ENCODE peak calls at places on chromosomes 13 and 19, in six cellular contexts. P is activated CD4-positive, alpha-beta T cell treated with anti-CD3 and anti-CD28 coated beads for 36 hours; I is H9; U is GM12865; E is T-cell; C is tibial nerve. T is an unnamed sample.

GRCh38 chr19:8233370-8233769 is 24.2 kb downstream of the CERS4 start:
- DNase-seq in P (no peak), I (no peak), U (no peak), E (no peak), C (no peak), T (peak; percentile 58)

GRCh38 chr19:788821-789472 is 8.3 kb upstream of the PTBP1 start:
- DNase-seq in P (no peak), I (peak; percentile 72), U (no peak), E (no peak), C (no peak), T (peak; percentile 31)

GRCh38 chr19:13036366-13036976 is 41.2 kb downstream of the NFIX start:
- DNase-seq in P (no peak), I (no peak), U (no peak), E (no peak), C (no peak), T (no peak)

GRCh38 chr19:55474269-55475265 is 1.9 kb upstream of the ZNF628 start:
- DNase-seq in P (no peak), I (peak; percentile 25), U (no peak), E (no peak), C (no peak), T (peak; percentile 92)

GRCh38 chr13:51249767-51250741 is 27.9 kb downstream of the FAM124A start:
- DNase-seq in P (no peak), I (no peak), U (peak; percentile 11), E (no peak), C (no peak), T (no peak)

GRCh38 chr13:46893820-46894533 is 2.9 kb downstream of the HTR2A start:
- DNase-seq in P (peak; percentile 83), I (peak; percentile 78), U (peak; percentile 63), E (peak; percentile 52), C (peak; percentile 52), T (peak; percentile 36)

GRCh38 chr19:15812059-15812722 is 3.3 kb downstream of the OR10H1 start:
- DNase-seq in P (peak; percentile 13), I (no peak), U (peak; percentile 11), E (peak; percentile 30), C (peak; percentile 7), T (no peak)

GRCh38 chr19:18484992-18485391 is 36.9 kb downstream of the ELL start:
- DNase-seq in P (no peak), I (no peak), U (no peak), E (no peak), C (no peak), T (no peak)

GRCh38 chr19:39497850-39498261 is 891 bp upstream of the DLL3 start:
- DNase-seq in P (peak; percentile 57), I (peak; percentile 95), U (peak; percentile 59), E (no peak), C (no peak), T (peak; percentile 43)

GRCh38 chr19:47263169-47263560 is 6.8 kb downstream of the CCDC9 start:
- DNase-seq in P (no peak), I (no peak), U (no peak), E (no peak), C (no peak), T (no peak)

GRCh38 chr13:90880790-90881189 is 466.7 kb upstream of the MIR17HG start:
- DNase-seq in P (no peak), I (no peak), U (no peak), E (no peak), C (no peak), T (no peak)

GRCh38 chr13:21033224-21033855 is 28.0 kb downstream of the LATS2 start:
- DNase-seq in P (no peak), I (no peak), U (no peak), E (no peak), C (peak; percentile 57), T (peak; percentile 75)

GRCh38 chr19:18468517-18468916 is 30.6 kb upstream of the ISYNA1 start:
- DNase-seq in P (no peak), I (no peak), U (no peak), E (no peak), C (no peak), T (no peak)

GRCh38 chr13:99093997-99094396 is 106.7 kb upstream of the UBAC2 start:
- DNase-seq in P (no peak), I (no peak), U (no peak), E (no peak), C (no peak), T (no peak)

GRCh38 chr19:51742736-51743288 is 8.9 kb downstream of the FPR1 start:
- DNase-seq in P (no peak), I (no peak), U (no peak), E (no peak), C (no peak), T (peak; percentile 86)

GRCh38 chr19:11196406-11197287 is 698 bp downstream of the KANK2 start:
- DNase-seq in P (no peak), I (no peak), U (no peak), E (no peak), C (no peak), T (peak; percentile 32)

GRCh38 chr13:38981096-38981495 is 9.5 kb downstream of the STOML3 start:
- DNase-seq in P (no peak), I (no peak), U (no peak), E (no peak), C (no peak), T (no peak)

GRCh38 chr19:10416380-10417257 is 3.7 kb upstream of the PDE4A start:
- DNase-seq in P (peak; percentile 98), I (peak; percentile 93), U (peak; percentile 93), E (peak; percentile 99), C (peak; percentile 68), T (peak; percentile 75)

GRCh38 chr19:55257461-55258411 is 1.1 kb downstream of the PPP6R1 start:
- DNase-seq in P (peak; percentile 55), I (no peak), U (peak; percentile 28), E (peak; percentile 14), C (no peak), T (no peak)

GRCh38 chr19:45391346-45391745 is 13.5 kb downstream of the PPP1R13L start:
- DNase-seq in P (no peak), I (peak; percentile 55), U (peak; percentile 63), E (no peak), C (no peak), T (no peak)

GRCh38 chr13:32047796-32048195 is 16.2 kb downstream of the FRY start:
- DNase-seq in P (no peak), I (no peak), U (peak; percentile 20), E (no peak), C (no peak), T (no peak)

GRCh38 chr13:99367106-99367616 is 60.0 kb upstream of the GPR183 start:
- DNase-seq in P (no peak), I (no peak), U (no peak), E (no peak), C (no peak), T (no peak)

GRCh38 chr19:7242601-7243258 is 51.5 kb downstream of the INSR start:
- DNase-seq in P (no peak), I (no peak), U (peak; percentile 87), E (no peak), C (peak; percentile 24), T (peak; percentile 79)

GRCh38 chr19:37691881-37692504 is 27.6 kb downstream of the ZNF607 start:
- DNase-seq in P (peak; percentile 93), I (peak; percentile 88), U (peak; percentile 22), E (peak; percentile 74), C (peak; percentile 61), T (peak; percentile 89)

GRCh38 chr19:36089847-36090246 is 21.1 kb upstream of the OVOL3 start:
- DNase-seq in P (no peak), I (no peak), U (no peak), E (no peak), C (no peak), T (no peak)

GRCh38 chr13:102138635-102139225 is 263.1 kb downstream of the FGF14 start:
- DNase-seq in P (no peak), I (no peak), U (no peak), E (no peak), C (no peak), T (no peak)

GRCh38 chr19:35742121-35742724 is at the start of gene IGFLR1:
- DNase-seq in P (peak; percentile 88), I (no peak), U (peak; percentile 89), E (peak; percentile 54), C (no peak), T (no peak)

GRCh38 chr19:18350490-18350889 is 10.1 kb downstream of the PGPEP1 start:
- DNase-seq in P (no peak), I (no peak), U (no peak), E (no peak), C (no peak), T (no peak)

GRCh38 chr19:6452223-6452614 is 7.4 kb downstream of the SLC25A23 start:
- DNase-seq in P (no peak), I (no peak), U (no peak), E (no peak), C (no peak), T (no peak)

GRCh38 chr13:96284971-96285370 is 195.1 kb downstream of the HS6ST3 start:
- DNase-seq in P (no peak), I (no peak), U (no peak), E (no peak), C (no peak), T (no peak)

GRCh38 chr13:49836516-49836915 is 44.0 kb upstream of the KPNA3 start:
- DNase-seq in P (no peak), I (peak; percentile 46), U (no peak), E (no peak), C (no peak), T (peak; percentile 10)

T was measured in fibroblast of lung.